ENCODE peak calls at places on chromosomes 3 and 15, in ten cellular contexts. U is neural progenitor cell, V is AG04450, O is MM.1S, Q is BE2C, B is A549, H is SK-N-SH, L is neural crest cell, A is GM13976, T is cardiac muscle cell. F is an unnamed sample.

GRCh38 chr3:27889745-27890144 is 167.6 kb upstream of the EOMES start:
- DNase-seq in Q (no peak), H (no peak), T (no peak), O (no peak), B (no peak), L (no peak), U (no peak), V (no peak), A (no peak), F (no peak)

GRCh38 chr15:62145015-62145735 is 19.9 kb downstream of the C2CD4B start:
- DNase-seq in T (no peak), V (no peak), A (no peak), O (no peak), U (no peak), H (no peak), B (no peak), Q (no peak), L (no peak), F (no peak)

GRCh38 chr3:127675651-127676391 is 3.1 kb downstream of the ABTB1 start:
- DNase-seq in U (no peak), L (no peak), Q (peak), H (no peak), B (no peak), T (no peak), A (no peak), V (no peak), O (no peak), F (no peak)

GRCh38 chr15:59522988-59523461 is 85.0 kb downstream of the FAM81A start:
- DNase-seq in Q (no peak), A (no peak), B (no peak), O (no peak), L (no peak), U (no peak), H (no peak), V (no peak), T (no peak), F (no peak)

GRCh38 chr3:21979706-21980105 is 228.7 kb upstream of the ZNF385D start:
- DNase-seq in H (no peak), O (no peak), A (no peak), V (peak), L (no peak), B (no peak), Q (no peak), T (no peak), U (no peak), F (peak)

GRCh38 chr3:41158947-41159346 is 40.4 kb upstream of the CTNNB1 start:
- DNase-seq in V (no peak), H (no peak), L (no peak), T (no peak), Q (no peak), U (no peak), B (no peak), A (no peak), O (no peak), F (no peak)

GRCh38 chr3:19065027-19065426 is 83.3 kb upstream of the KCNH8 start:
- DNase-seq in B (no peak), U (peak), V (no peak), A (no peak), Q (peak), L (no peak), H (peak), T (peak), O (no peak), F (no peak)

GRCh38 chr15:67025719-67026118 is 39.7 kb upstream of the SMAD3 start:
- DNase-seq in V (no peak), O (no peak), A (no peak), T (peak), H (peak), U (no peak), B (peak), Q (peak), L (no peak), F (no peak)

GRCh38 chr3:135560847-135561246 is 404.7 kb upstream of the PPP2R3A start:
- DNase-seq in U (no peak), T (no peak), H (no peak), O (no peak), A (no peak), V (no peak), B (no peak), L (no peak), Q (no peak), F (no peak)

GRCh38 chr3:133608405-133608804 is 34.9 kb downstream of the CDV3 start:
- DNase-seq in L (no peak), U (no peak), A (no peak), H (no peak), T (no peak), O (peak), B (no peak), V (no peak), Q (no peak), F (no peak)

GRCh38 chr3:172666873-172667694 is 43.8 kb downstream of the NCEH1 start:
- DNase-seq in B (peak), V (peak), L (peak), H (peak), O (peak), T (peak), A (peak), Q (peak), U (peak), F (no peak)

GRCh38 chr3:14943042-14943441 is 4.3 kb upstream of the NR2C2 start:
- DNase-seq in V (no peak), U (no peak), T (no peak), L (no peak), H (no peak), O (no peak), B (no peak), Q (no peak), A (no peak), F (no peak)

GRCh38 chr3:192060160-192060783 is 599.3 kb downstream of the PYDC2 start:
- DNase-seq in U (peak), O (peak), T (no peak), H (no peak), B (no peak), A (no peak), V (no peak), L (no peak), Q (no peak), F (no peak)

GRCh38 chr3:159765025-159765859 is 223.4 kb upstream of the IL12A start:
- DNase-seq in B (peak), U (peak), A (peak), V (peak), O (no peak), L (peak), T (peak), Q (peak), H (peak), F (peak)

GRCh38 chr15:85414991-85415390 is 34.6 kb downstream of the AKAP13 start:
- DNase-seq in U (no peak), O (no peak), Q (no peak), A (no peak), L (no peak), T (no peak), V (no peak), B (no peak), H (no peak), F (no peak)

GRCh38 chr15:85412956-85413854 is 32.8 kb downstream of the AKAP13 start:
- DNase-seq in L (no peak), T (peak), Q (no peak), U (no peak), H (peak), V (peak), A (peak), O (peak), B (peak), F (peak)

GRCh38 chr15:85415779-85416178 is 35.4 kb downstream of the AKAP13 start:
- DNase-seq in T (no peak), L (no peak), A (no peak), B (no peak), O (no peak), U (no peak), Q (no peak), H (no peak), V (no peak), F (no peak)

GRCh38 chr15:85414037-85414436 is 33.6 kb downstream of the AKAP13 start:
- DNase-seq in Q (no peak), B (no peak), A (no peak), V (no peak), L (no peak), O (no peak), T (no peak), U (no peak), H (no peak), F (no peak)

DNA sequence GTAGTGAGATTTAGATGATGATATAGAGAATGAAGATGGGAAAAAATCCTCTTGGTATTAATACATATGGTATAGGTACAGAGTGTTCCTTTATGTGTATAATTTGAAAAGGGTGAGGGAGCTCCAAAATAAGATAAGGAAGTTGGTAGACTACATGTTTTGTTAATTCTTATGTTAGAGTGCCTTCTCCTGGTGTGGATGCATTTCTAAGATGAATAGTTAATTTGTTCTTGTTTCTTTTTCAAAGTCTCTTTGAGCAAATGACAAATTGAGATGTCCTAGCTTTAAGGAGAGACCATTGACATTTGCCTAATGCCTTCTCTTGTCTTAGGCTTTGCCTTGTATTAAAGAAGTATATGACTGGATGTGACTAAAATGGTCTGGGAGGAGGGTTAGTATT is 34.1 kb downstream of the AKAP13 start:
- DNase-seq in H (no peak), U (no peak), T (peak), B (no peak), V (no peak), Q (no peak), O (peak), L (no peak), A (peak), F (no peak)
- TF ChIP-seq CTCF in H (peak), U (no peak), T (peak), B (peak), V (peak), Q (no peak), O (peak), L (no peak), A (peak), F (peak)

GRCh38 chr15:77568960-77569646 is 63.6 kb downstream of the LINGO1 start:
- DNase-seq in Q (no peak), U (no peak), A (no peak), O (no peak), B (no peak), V (no peak), H (no peak), L (no peak), T (peak), F (no peak)

GRCh38 chr15:77567202-77567601 is 65.5 kb downstream of the LINGO1 start:
- DNase-seq in L (no peak), V (no peak), B (no peak), U (no peak), O (no peak), H (no peak), A (no peak), T (no peak), Q (no peak), F (no peak)

GRCh38 chr15:77566092-77566491 is 66.6 kb downstream of the LINGO1 start:
- DNase-seq in V (no peak), Q (no peak), T (no peak), L (no peak), A (no peak), O (no peak), U (no peak), H (no peak), B (no peak), F (no peak)

GRCh38 chr15:77569647-77570186 is 63.0 kb downstream of the LINGO1 start:
- DNase-seq in O (no peak), L (no peak), V (no peak), B (no peak), A (no peak), U (no peak), H (peak), Q (no peak), T (peak), F (no peak)

DNA sequence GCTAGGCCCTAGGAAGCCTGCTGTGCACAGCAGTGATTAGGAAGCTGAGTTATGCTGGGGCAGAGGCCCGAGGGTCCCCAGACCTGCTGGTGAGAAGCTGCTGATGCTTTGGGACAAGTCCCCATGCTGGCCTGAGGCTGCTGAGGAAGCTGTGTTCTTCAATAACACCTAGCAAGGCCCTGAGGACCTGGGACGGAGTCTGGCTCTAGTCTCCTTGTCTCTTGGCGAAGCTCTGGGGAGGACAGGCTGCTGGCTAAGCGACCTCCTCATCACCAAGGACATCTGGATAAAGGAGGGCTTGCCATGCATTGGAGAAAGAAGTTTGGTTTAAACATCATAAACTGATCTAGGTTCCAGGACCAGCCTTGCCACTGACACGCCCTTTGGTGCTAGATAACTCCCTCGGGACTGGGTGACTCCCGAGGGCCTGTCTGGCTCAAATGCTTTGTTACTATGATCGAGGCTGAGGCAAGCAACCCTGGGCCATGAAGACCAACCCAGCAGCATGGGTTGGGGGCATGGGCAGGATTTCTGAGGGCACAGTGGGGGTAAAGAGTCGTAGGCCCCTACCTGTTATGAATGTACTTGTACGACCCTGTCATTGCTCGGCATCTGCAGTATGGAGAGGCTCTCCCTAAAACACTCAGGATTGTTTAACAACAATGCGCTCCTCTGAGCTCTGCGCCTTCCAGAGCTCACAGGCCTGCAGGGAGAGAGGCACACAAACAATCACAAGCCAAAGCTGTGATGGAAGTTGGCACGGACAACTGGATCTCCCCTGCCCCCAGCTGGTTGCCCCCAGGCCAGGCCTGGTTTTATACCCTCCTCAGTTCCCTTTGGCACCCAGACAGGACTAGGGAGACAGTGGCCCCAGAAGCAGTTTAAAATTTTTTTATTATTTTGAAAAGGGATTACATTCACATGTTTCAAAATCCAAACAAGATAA is 64.4 kb downstream of the LINGO1 start:
- DNase-seq in L (no peak), U (no peak), H (peak), T (peak), A (no peak), O (no peak), V (no peak), B (no peak), Q (no peak), F (no peak)
- TF ChIP-seq CTCF in L (no peak), U (no peak), H (no peak), T (no peak), A (no peak), O (no peak), V (no peak), B (no peak), Q (no peak), F (no peak)

GRCh38 chr3:59572106-59572505 is 522.3 kb upstream of the CFAP20DC start:
- DNase-seq in Q (no peak), A (no peak), U (no peak), L (no peak), O (no peak), T (peak), H (no peak), B (no peak), V (no peak), F (no peak)
- TF ChIP-seq CTCF in Q (no peak), A (no peak), U (no peak), L (no peak), O (no peak), T (no peak), H (no peak), B (no peak), V (no peak), F (no peak)

GRCh38 chr15:75625542-75626347 is at the start of gene SNUPN:
- DNase-seq in U (peak), O (peak), H (peak), T (peak), Q (peak), A (peak), L (peak), V (no peak), B (peak), F (no peak)
- TF ChIP-seq CTCF in U (no peak), O (no peak), H (no peak), T (no peak), Q (no peak), A (no peak), L (no peak), V (no peak), B (no peak), F (no peak)

DNA sequence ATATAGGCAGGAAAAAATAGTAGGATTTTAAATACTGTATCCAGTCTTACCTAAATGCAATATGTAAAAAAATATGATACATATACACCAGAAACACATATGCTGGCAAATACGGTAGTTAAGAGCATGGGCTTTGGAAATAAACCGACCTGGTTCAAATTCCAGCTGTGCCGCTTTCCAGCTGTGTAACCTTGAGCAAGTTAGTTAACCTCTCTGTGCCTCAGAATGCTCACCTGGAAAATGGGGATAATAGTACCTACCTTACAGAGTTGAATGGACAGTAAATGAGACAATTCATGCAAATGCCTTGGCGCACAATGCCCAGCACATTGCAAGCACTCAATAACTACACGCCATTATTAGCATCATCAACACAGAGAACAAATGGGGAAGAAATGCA is 50.6 kb downstream of the SUMF1 start:
- DNase-seq in B (no peak), H (no peak), O (no peak), A (no peak), V (no peak), T (no peak), Q (no peak), L (no peak), U (no peak), F (no peak)
- TF ChIP-seq CTCF in B (no peak), H (no peak), O (no peak), A (no peak), V (no peak), T (no peak), Q (no peak), L (no peak), U (no peak), F (no peak)

DNA sequence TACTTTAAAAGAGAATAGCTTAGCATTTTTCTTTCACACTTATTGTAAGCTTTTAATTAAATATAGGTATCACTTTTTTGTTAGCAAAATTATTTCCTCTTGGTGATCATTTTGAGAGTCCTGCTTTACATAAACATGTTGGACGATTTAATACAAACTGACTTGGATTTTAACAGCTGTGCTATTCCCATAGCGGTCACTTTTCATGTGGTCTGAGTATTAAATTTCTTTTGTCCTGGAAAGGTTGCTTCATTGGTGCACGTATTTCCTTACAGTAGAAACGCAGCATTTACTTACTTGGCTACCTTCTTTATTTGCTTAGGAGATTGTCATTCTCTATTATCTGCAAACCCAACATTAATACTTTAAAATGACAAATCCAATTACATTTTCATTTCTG is 109.4 kb downstream of the ATG7 start:
- DNase-seq in B (no peak), T (no peak), V (no peak), O (no peak), A (no peak), L (no peak), U (no peak), H (no peak), Q (no peak), F (no peak)
- TF ChIP-seq CTCF in B (no peak), T (no peak), V (no peak), O (no peak), A (no peak), L (no peak), U (no peak), H (no peak), Q (no peak), F (no peak)

GRCh38 chr15:29316422-29316821 is 46.8 kb upstream of the NSMCE3 start:
- DNase-seq in L (no peak), O (no peak), T (peak), Q (no peak), U (no peak), H (no peak), B (no peak), A (no peak), V (no peak), F (no peak)
- TF ChIP-seq CTCF in L (no peak), O (no peak), T (no peak), Q (no peak), U (no peak), H (no peak), B (no peak), A (no peak), V (no peak), F (no peak)

GRCh38 chr3:148184798-148185197 is 512.9 kb upstream of the AGTR1 start:
- DNase-seq in A (no peak), O (no peak), B (no peak), H (no peak), V (no peak), Q (no peak), U (no peak), L (no peak), T (no peak), F (no peak)
- TF ChIP-seq CTCF in A (no peak), O (no peak), B (no peak), H (no peak), V (no peak), Q (no peak), U (no peak), L (no peak), T (no peak), F (no peak)

DNA sequence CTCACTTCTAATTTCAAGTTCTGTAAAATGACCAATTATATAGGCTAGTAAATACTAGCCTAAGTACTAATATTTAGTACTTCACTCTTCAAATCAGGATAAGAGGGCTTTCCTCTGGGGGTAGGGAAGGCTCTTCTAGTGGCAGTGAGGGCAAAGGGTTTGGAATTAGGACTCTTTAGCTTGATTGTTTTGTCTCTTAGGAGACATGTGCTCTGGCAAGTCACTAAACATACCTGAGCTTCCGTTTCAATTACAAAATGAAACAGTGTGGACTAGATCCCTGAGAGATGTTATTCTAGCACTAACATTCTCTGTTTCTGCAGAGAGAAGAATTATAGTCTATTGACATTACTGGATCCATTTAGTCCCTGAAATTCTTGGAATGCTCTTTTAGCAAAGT is 71.5 kb downstream of the PCOLCE2 start:
- DNase-seq in Q (no peak), A (no peak), U (no peak), B (no peak), L (no peak), O (no peak), H (no peak), T (no peak), V (no peak), F (no peak)
- TF ChIP-seq CTCF in Q (no peak), A (no peak), U (no peak), B (no peak), L (no peak), O (no peak), H (no peak), T (no peak), V (no peak), F (no peak)

F was measured in AG04449.